ENCODE peak calls at places on chromosomes 6 and 20, in seven cellular contexts. W is GM12878, O is fibroblast of lung, L is HCT116, Q is GM23248, M is MM.1S, J is NT2/D1. T is an unnamed sample. For H3K4me1, the result is how much of the 10 kb centered on the place peaks cover.

GRCh38 chr6:32439708-32440214 is at the start of gene HLA-DRA:
- DNase-seq in M (peak), O (peak), Q (peak), J (no peak), W (peak), L (peak), T (no peak)

GRCh38 chr6:3592371-3592941 is 135.6 kb upstream of the SLC22A23 start:
- DNase-seq in W (no peak), J (no peak), M (no peak), Q (peak), L (peak), O (peak), T (no peak)

GRCh38 chr6:152720964-152721363 is 23.3 kb downstream of the MYCT1 start:
- DNase-seq in M (no peak), W (no peak), L (peak), O (no peak), J (no peak), Q (no peak), T (no peak)

GRCh38 chr6:90065173-90065572 is 170.9 kb downstream of the GJA10 start:
- DNase-seq in O (no peak), Q (peak), L (no peak), W (no peak), M (no peak), J (no peak), T (no peak)

GRCh38 chr6:109059591-109060021 is 35.0 kb downstream of the SESN1 start:
- DNase-seq in W (no peak), Q (peak), L (no peak), J (no peak), O (no peak), M (peak), T (no peak)

GRCh38 chr6:114941078-114941477 is 598.3 kb upstream of the HS3ST5 start:
- DNase-seq in O (no peak), L (no peak), M (no peak), J (no peak), W (no peak), Q (no peak), T (no peak)

GRCh38 chr6:92762414-92763374 is 656.7 kb downstream of the EPHA7 start:
- DNase-seq in L (no peak), M (no peak), W (no peak), J (no peak), O (peak), Q (no peak), T (no peak)

GRCh38 chr6:108966855-108967755 is 118.9 kb downstream of the ARMC2 start:
- DNase-seq in O (peak), Q (peak), W (no peak), J (no peak), L (peak), M (no peak), T (no peak)

GRCh38 chr6:94902974-94903628 is 674.2 kb upstream of the MANEA start:
- DNase-seq in J (no peak), M (no peak), L (no peak), Q (no peak), O (no peak), W (no peak), T (no peak)

GRCh38 chr6:30263734-30264133 is 50.5 kb upstream of the TRIM26 start:
- DNase-seq in O (peak), L (no peak), J (no peak), W (no peak), M (no peak), Q (peak), T (no peak)

GRCh38 chr6:36267731-36268477 is 2.0 kb upstream of the PNPLA1 start:
- DNase-seq in Q (no peak), L (no peak), O (no peak), M (no peak), W (no peak), J (no peak), T (no peak)

GRCh38 chr20:60365063-60365640 is 406.9 kb downstream of the CDH26 start:
- DNase-seq in J (no peak), L (no peak), M (no peak), O (no peak), W (no peak), Q (peak), T (no peak)

GRCh38 chr6:122432816-122433215 is 33.4 kb downstream of the HSF2 start:
- DNase-seq in Q (peak), L (no peak), M (no peak), W (no peak), O (no peak), J (no peak), T (no peak)

GRCh38 chr6:94245395-94245794 is 826.0 kb upstream of the EPHA7 start:
- DNase-seq in J (no peak), Q (no peak), M (no peak), O (no peak), L (no peak), W (no peak), T (no peak)

GRCh38 chr6:161318456-161318855 is 44.6 kb upstream of the AGPAT4 start:
- DNase-seq in W (no peak), O (no peak), J (no peak), Q (no peak), M (no peak), L (no peak), T (no peak)

GRCh38 chr20:1806456-1806855 is 88.8 kb upstream of the SIRPA start:
- DNase-seq in J (no peak), O (no peak), Q (no peak), W (no peak), M (no peak), L (no peak), T (no peak)

GRCh38 chr20:61263084-61263695 is 11.1 kb downstream of the CDH4 start:
- DNase-seq in M (peak), W (no peak), Q (peak), O (peak), L (no peak), J (no peak), T (no peak)

GRCh38 chr20:45919951-45920794 is 8.2 kb upstream of the PLTP start:
- DNase-seq in L (no peak), O (peak), M (no peak), J (no peak), W (no peak), Q (no peak), T (no peak)

GRCh38 chr20:21981179-21981578 is 275.7 kb downstream of the PAX1 start:
- DNase-seq in Q (peak), L (no peak), W (no peak), J (no peak), M (no peak), O (no peak), T (no peak)

GRCh38 chr20:11483697-11484096 is 434.0 kb upstream of the BTBD3 start:
- DNase-seq in J (no peak), O (no peak), M (no peak), L (no peak), Q (no peak), W (no peak), T (no peak)

GRCh38 chr6:82766476-82766875 is 299.2 kb downstream of the UBE3D start:
- DNase-seq in J (no peak), M (no peak), O (no peak), Q (peak), W (no peak), L (no peak), T (no peak)

GRCh38 chr20:2093200-2093781 is 8.3 kb upstream of the STK35 start:
- DNase-seq in W (no peak), J (no peak), M (peak), Q (peak), L (peak), O (peak), T (no peak)

GRCh38 chr6:14450133-14451040 is 332.8 kb downstream of the CD83 start:
- DNase-seq in M (no peak), W (no peak), O (peak), Q (peak), J (no peak), L (no peak), T (no peak)

GRCh38 chr20:49276201-49276894 is 1.5 kb downstream of the ZNFX1 start:
- DNase-seq in O (peak), Q (peak), M (no peak), J (no peak), W (no peak), L (no peak), T (no peak)

GRCh38 chr6:104613416-104614001 is 246.2 kb downstream of the HACE1 start:
- DNase-seq in Q (no peak), O (no peak), L (no peak), W (no peak), M (no peak), J (no peak), T (no peak)

GRCh38 chr20:31839782-31840487 is 5.5 kb downstream of the FOXS1 start:
- DNase-seq in L (no peak), J (no peak), O (no peak), W (no peak), Q (peak), M (no peak), T (no peak)

GRCh38 chr20:62769346-62770071 is 26.8 kb upstream of the MRGBP start:
- DNase-seq in O (no peak), J (no peak), M (no peak), W (no peak), L (no peak), Q (no peak), T (peak)

GRCh38 chr20:62066339-62066982 is 780 bp upstream of the TAF4 start:
- DNase-seq in O (peak), J (no peak), M (peak), W (no peak), L (no peak), Q (peak), T (no peak)

GRCh38 chr20:11822116-11822794 is 95.4 kb upstream of the BTBD3 start:
- DNase-seq in L (no peak), Q (no peak), M (no peak), W (no peak), O (no peak), J (no peak), T (no peak)

GRCh38 chr6:42120895-42121865 is 21.2 kb downstream of the C6orf132 start:
- DNase-seq in M (no peak), J (no peak), L (no peak), W (no peak), O (peak), Q (peak), T (peak)

GRCh38 chr6:4732691-4733315 is 43.4 kb upstream of the CDYL start:
- DNase-seq in L (peak), M (no peak), Q (peak), W (no peak), O (peak), J (peak), T (no peak)

GRCh38 chr6:16136536-16137450 is 7.9 kb downstream of the MYLIP start:
- DNase-seq in Q (peak), O (peak), M (no peak), W (no peak), L (peak), J (no peak), T (no peak)

GRCh38 chr6:81023007-81023582 is 729.4 kb downstream of the TENT5A start:
- DNase-seq in O (peak), Q (no peak), L (peak), M (no peak), J (peak), W (no peak), T (no peak)

GRCh38 chr6:116945809-116946208 is 68.8 kb downstream of the RFX6 start:
- DNase-seq in L (no peak), M (no peak), J (no peak), O (no peak), W (no peak), Q (no peak), T (no peak)

GRCh38 chr6:151014404-151015150 is 149.1 kb downstream of the MTHFD1L start:
- DNase-seq in L (peak), O (peak), W (no peak), J (peak), M (peak), Q (peak), T (peak)

GRCh38 chr20:35106827-35107380 is 14.3 kb upstream of the TRPC4AP start:
- DNase-seq in M (no peak), L (no peak), J (no peak), W (no peak), O (no peak), Q (peak), T (no peak)

GRCh38 chr20:61443541-61444126 is 191.6 kb downstream of the CDH4 start:
- DNase-seq in Q (no peak), W (no peak), O (peak), M (no peak), L (no peak), J (no peak), T (no peak)

GRCh38 chr6:36120979-36121706 is 9.2 kb upstream of the MAPK13 start:
- DNase-seq in M (peak), W (no peak), J (no peak), Q (peak), O (peak), L (no peak), T (peak)

GRCh38 chr6:99745651-99746050 is 139.0 kb downstream of the PRDM13 start:
- DNase-seq in O (no peak), W (no peak), J (no peak), Q (peak), L (no peak), M (no peak), T (no peak)

GRCh38 chr6:446418-447366 is 55.1 kb downstream of the IRF4 start:
- DNase-seq in J (no peak), O (no peak), W (no peak), M (no peak), L (no peak), Q (peak), T (peak)
- H3K4me1 ChIP-seq in J (under half), O (under half), W (under half), M (under half), L (under half), Q (under half), T (under half)

GRCh38 chr6:137754366-137754765 is 112.7 kb upstream of the TNFAIP3 start:
- DNase-seq in O (no peak), W (no peak), Q (no peak), L (no peak), J (no peak), M (peak), T (no peak)

GRCh38 chr6:137758661-137759060 is 108.4 kb upstream of the TNFAIP3 start:
- DNase-seq in M (no peak), J (no peak), L (no peak), W (no peak), O (no peak), Q (no peak), T (no peak)

GRCh38 chr6:137756788-137757187 is 110.3 kb upstream of the TNFAIP3 start:
- DNase-seq in L (no peak), J (no peak), W (no peak), O (no peak), Q (no peak), M (no peak), T (no peak)

GRCh38 chr6:137751768-137752560 is 115.1 kb upstream of the TNFAIP3 start:
- DNase-seq in L (no peak), Q (no peak), O (no peak), M (no peak), W (no peak), J (no peak), T (no peak)

DNA sequence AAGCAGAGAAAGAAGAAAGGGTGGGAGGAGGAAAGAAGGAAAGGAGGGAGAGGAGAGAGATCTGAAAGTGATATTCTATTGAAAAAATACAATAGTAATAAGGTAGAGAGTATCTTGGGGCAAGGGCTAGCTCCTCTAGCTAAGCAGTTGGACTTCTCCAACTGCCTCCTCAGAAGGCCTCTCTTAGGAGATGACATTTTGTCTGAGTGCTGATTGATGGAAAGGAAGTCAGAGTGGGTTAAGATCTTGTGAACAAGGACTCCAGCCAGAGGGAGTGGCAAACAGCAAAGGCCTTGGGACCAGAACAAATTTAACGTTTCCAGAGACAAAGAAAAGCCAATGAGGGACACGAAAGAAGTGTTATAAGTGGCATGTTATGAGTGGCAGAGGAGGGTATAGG is 111.8 kb upstream of the TNFAIP3 start:
- DNase-seq in M (no peak), O (no peak), W (no peak), Q (no peak), J (no peak), L (no peak), T (no peak)
- H3K9ac ChIP-seq in M (no peak), O (no peak), W (no peak), Q (no peak), J (no peak), L (no peak), T (no peak)

GRCh38 chr20:53865905-53866786 is 204.2 kb downstream of the BCAS1 start:
- DNase-seq in Q (peak), J (peak), O (peak), L (no peak), W (no peak), M (no peak), T (no peak)
- H3K4me3 ChIP-seq in Q (peak), J (no peak), O (no peak), L (peak), W (peak), M (peak), T (peak)

GRCh38 chr20:19764207-19764606 is 6.1 kb downstream of the RIN2 start:
- DNase-seq in O (no peak), Q (no peak), L (no peak), W (no peak), J (no peak), M (no peak), T (no peak)

GRCh38 chr20:19761853-19762252 is 3.8 kb downstream of the RIN2 start:
- DNase-seq in W (no peak), Q (no peak), M (no peak), O (no peak), J (no peak), L (no peak), T (no peak)

GRCh38 chr20:19767070-19767469 is 9.0 kb downstream of the RIN2 start:
- DNase-seq in W (no peak), M (no peak), J (no peak), L (no peak), Q (no peak), O (no peak), T (no peak)

GRCh38 chr20:19769516-19769915 is 11.5 kb downstream of the RIN2 start:
- DNase-seq in W (no peak), J (no peak), O (no peak), Q (no peak), L (no peak), M (no peak), T (no peak)

GRCh38 chr20:19765266-19765665 is 7.2 kb downstream of the RIN2 start:
- DNase-seq in Q (no peak), O (no peak), L (no peak), W (no peak), J (no peak), M (no peak), T (no peak)
- H3K4me1 ChIP-seq in Q (under half), O (under half), L (under half), W (under half), J (under half), M (under half), T (under half)

DNA sequence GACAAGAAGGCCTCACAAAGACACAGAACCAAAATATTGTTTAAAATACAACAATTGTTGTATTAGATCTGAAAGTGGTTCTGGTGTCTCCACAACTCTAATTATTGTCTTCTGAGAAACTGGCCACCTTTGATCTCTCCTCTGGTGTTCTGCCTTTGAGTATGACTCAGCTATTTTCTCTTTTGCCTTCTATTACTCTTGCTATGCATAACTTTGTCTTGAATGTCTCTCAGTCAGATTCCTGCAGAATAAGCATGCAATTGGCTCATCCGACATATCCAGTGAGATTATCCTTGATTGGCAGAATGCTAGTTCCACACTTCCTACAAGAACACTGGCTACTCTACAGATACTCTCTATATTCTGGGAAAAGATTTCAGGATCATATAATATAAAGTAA is 14.3 kb upstream of the EPM2A start:
- DNase-seq in W (no peak), Q (peak), J (no peak), L (no peak), O (peak), M (peak), T (no peak)
- H3K9ac ChIP-seq in W (no peak), Q (peak), J (no peak), L (no peak), O (no peak), M (no peak), T (no peak)

GRCh38 chr6:97275809-97276208 is 7.2 kb downstream of the MMS22L start:
- DNase-seq in Q (no peak), L (no peak), W (no peak), J (no peak), O (no peak), M (no peak), T (no peak)

GRCh38 chr6:97282238-97282725 is 734 bp downstream of the MMS22L start:
- DNase-seq in Q (peak), M (peak), W (no peak), J (no peak), L (no peak), O (peak), T (no peak)

GRCh38 chr6:97282726-97283617 is at the start of gene MMS22L:
- DNase-seq in L (peak), M (peak), Q (peak), W (peak), J (peak), O (peak), T (peak)

GRCh38 chr6:97280766-97281165 is 2.2 kb downstream of the MMS22L start:
- DNase-seq in M (no peak), Q (no peak), L (no peak), W (no peak), J (no peak), O (no peak), T (no peak)
- H3K4me3 ChIP-seq in M (no peak), Q (peak), L (no peak), W (peak), J (peak), O (no peak), T (no peak)

DNA sequence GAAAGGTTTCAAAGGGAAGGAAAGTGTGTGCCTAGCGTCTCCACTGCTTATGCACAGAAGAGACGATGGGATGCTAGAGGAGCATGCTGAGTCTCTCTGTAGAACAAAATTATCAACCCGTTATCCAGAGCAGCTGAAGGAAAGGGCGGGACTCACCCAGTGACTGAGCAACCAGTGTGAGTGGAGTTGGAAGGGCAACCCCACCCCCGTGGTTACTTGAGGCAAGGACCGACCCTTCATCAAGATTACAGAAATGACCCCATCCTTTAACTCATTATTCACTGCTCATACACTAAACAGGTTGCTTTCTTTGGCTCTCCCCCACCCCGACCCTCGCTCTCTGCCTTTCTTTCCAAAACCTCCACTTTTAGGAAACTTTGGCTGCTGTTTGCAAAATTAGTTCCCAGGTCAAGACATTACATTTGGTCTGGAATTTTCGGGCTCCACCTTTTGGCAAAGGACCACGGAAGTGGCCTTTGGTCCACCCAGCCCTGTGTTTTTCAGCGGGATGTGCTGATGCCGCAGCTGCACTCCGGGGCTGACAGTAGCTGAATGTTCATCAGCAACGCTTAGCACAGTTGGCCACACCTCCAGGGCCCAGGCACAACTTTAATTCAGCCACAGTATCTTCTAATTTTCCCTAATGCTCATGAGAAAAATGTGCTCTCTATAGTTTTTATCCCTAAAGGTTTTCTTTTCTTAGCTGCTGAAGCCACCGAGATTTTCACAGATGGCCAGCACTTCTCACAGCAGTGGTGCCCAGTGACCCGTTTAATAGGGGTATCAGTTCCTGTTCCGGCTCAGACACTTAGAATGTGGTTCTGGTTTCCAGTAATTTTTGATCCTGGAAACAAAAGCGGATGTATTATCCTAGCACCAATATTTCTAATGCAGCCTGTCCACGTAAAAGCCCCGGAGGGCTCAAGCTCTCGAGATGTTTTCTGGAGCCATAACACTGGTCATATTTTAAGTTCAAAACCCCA is 103.6 kb upstream of the NXT1 start:
- DNase-seq in M (no peak), W (peak), L (no peak), J (no peak), O (peak), Q (no peak), T (no peak)
- H3K4me1 ChIP-seq in M (under half), W (under half), L (under half), J (under half), O (under half), Q (under half), T (under half)